ENCODE peak calls at places on chromosomes 5 and 9, in six cellular contexts. J, B, F, I, G and A are unnamed samples.

GRCh38 chr9:14827805-14828204 is 82.4 kb downstream of the FREM1 start:
- DNase-seq in J (no peak), B (no peak), F (no peak), I (no peak), G (no peak), A (peak; percentile 88)

GRCh38 chr9:89553451-89554020 is 51.3 kb upstream of the GADD45G start:
- DNase-seq in J (no peak), B (no peak), F (no peak), I (no peak), G (no peak), A (no peak)

GRCh38 chr5:149265559-149265958 is 6.1 kb upstream of the AFAP1L1 start:
- DNase-seq in J (no peak), B (no peak), F (peak; percentile 11), I (no peak), G (no peak), A (no peak)

GRCh38 chr5:165029471-165029870 is 1524.1 kb downstream of the MAT2B start:
- DNase-seq in J (no peak), B (peak; percentile 7), F (peak; percentile 3), I (no peak), G (no peak), A (no peak)

GRCh38 chr9:130583271-130583670 is 3.9 kb downstream of the FUBP3 start:
- DNase-seq in J (no peak), B (no peak), F (no peak), I (no peak), G (no peak), A (no peak)

GRCh38 chr5:139658501-139658927 is 10.4 kb downstream of the CXXC5 start:
- DNase-seq in J (no peak), B (no peak), F (no peak), I (no peak), G (no peak), A (peak; percentile 87)

GRCh38 chr9:123395276-123396006 is 39.4 kb downstream of the CRB2 start:
- DNase-seq in J (no peak), B (no peak), F (no peak), I (no peak), G (no peak), A (no peak)

GRCh38 chr5:173581408-173582197 is 34.8 kb downstream of the BOD1 start:
- DNase-seq in J (no peak), B (peak; percentile 19), F (peak; percentile 66), I (no peak), G (peak; percentile 30), A (no peak)

GRCh38 chr5:40401965-40402364 is 277.8 kb upstream of the PTGER4 start:
- DNase-seq in J (no peak), B (no peak), F (no peak), I (no peak), G (no peak), A (no peak)

GRCh38 chr9:131733601-131734061 is 6.2 kb downstream of the RAPGEF1 start:
- DNase-seq in J (peak; percentile 54), B (peak; percentile 58), F (peak; percentile 55), I (no peak), G (peak; percentile 35), A (peak; percentile 40)

GRCh38 chr5:178232124-178232919 is at the start of gene PHYKPL:
- DNase-seq in J (peak; percentile 67), B (peak; percentile 80), F (peak; percentile 77), I (peak; percentile 89), G (peak; percentile 73), A (peak; percentile 72)
- TF ChIP-seq POLR2A in J (peak; percentile 48), B (peak; percentile 78), F (peak; percentile 76), I (no peak), G (no peak), A (no peak)

DNA sequence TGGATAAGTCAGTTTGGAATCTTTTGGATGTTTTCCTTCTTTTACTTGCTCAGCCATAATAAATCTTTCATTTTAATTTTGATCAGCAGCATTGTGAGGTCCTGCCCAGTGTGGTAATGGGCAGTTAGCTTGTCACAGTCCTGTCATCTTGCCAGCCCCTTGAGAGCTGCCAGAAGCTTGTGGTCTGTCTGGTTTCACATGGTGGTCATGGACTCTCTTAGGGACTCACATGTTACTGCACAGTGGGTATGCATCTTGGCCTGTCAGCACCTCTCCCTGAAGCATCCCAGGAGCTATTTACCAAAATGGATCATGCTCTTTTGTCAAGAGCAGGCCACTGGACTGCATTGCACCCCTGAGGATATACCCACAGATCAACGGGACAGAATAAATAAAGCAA is 60.3 kb downstream of the DAPK1 start:
- DNase-seq in J (no peak), B (peak; percentile 43), F (no peak), I (no peak), G (peak; percentile 67), A (no peak)
- H3K27ac ChIP-seq in J (no peak overlapping the region), B (peak overlapping the region; percentile 33), F (no peak overlapping the region), I (no peak overlapping the region), G (no peak overlapping the region), A (no peak overlapping the region)

DNA sequence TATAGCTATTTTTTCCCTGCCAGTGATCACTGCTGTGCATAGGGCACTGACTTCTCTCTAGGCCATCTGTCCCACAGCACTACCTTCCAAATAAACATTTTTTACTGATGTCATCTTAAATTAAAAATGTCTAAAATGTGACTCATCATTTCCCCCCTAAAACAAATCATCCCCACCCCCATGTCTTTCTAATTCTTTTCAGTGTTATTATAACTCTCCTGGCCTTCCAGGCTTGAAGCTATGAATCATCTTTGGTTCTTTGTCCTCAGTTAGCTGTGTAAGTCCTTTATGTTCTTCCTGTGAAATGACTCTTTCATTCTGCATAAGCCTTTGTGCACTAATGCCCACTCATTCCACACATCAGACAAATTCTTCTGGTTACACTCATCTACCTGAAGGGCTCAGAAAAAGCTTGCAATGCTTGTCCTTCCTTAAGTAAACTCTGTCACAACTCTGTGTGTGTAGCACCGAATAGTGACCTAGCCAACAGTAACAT is 78.1 kb downstream of the CFAP95 start:
- DNase-seq in J (no peak), B (no peak), F (no peak), I (no peak), G (no peak), A (no peak)
- H3K27me3 ChIP-seq in J (no peaks in the 10 kb centered on the region), B (no peaks in the 10 kb centered on the region), F (no peaks in the 10 kb centered on the region), I (no peaks in the 10 kb centered on the region), G (no peaks in the 10 kb centered on the region), A (no peaks in the 10 kb centered on the region)

DNA sequence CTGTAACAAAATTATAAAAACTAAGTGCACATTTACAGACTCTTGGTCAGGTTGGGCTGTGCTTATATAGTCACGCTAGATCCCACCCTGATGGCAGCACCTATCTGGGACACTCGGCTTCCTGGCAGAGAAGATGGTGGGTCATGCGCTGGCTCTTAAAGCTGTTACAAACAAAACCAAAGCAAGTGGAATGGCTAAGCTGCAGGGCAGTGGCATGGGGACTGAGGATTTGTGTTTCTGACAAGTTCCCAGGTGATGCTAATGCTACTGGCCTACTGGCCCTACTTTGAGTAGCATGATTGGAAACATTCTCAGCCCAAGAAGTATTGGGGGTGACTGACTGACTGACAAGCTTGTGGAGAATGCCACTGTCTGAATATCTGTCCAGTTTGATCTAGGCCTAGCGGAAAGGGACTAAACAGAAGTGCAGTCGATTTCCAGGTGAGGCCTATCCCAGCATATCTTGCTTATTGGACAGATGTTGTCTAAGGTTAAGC is 8.3 kb downstream of the BTF3 start:
- DNase-seq in J (no peak), B (no peak), F (peak; percentile 16), I (no peak), G (no peak), A (no peak)
- TF ChIP-seq POLR2A in J (no peak), B (no peak), F (peak; percentile 58), I (no peak), G (no peak), A (no peak)

DNA sequence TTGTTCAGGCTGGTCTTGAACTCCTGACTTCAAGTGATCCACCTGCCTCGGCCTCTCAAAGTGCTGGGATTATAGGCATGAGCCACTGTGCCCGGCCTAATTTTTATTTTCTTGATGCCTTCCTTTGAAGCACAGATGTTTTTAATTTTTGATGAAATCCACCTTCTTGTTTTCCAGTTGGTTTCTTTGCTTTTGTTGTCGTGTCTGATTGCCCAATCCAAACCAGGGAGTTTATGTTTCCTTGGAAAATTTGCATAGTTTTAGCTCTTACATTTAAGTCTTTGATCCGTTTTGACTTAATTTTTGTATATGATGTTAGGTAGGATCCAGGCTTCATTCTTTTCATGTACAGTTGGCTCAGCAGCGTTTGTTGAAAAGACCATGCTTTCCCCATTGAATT is 15.2 kb downstream of the EHMT1 start:
- DNase-seq in J (no peak), B (no peak), F (no peak), I (no peak), G (no peak), A (no peak)
- H3K27ac ChIP-seq in J (no peak overlapping the region), B (no peak overlapping the region), F (no peak overlapping the region), I (no peak overlapping the region), G (no peak overlapping the region), A (no peak overlapping the region)

GRCh38 chr9:128454991-128455390 is 815 bp upstream of the ODF2 start:
- DNase-seq in J (no peak), B (no peak), F (no peak), I (no peak), G (no peak), A (no peak)
- H3K27me3 ChIP-seq in J (no peaks in the 10 kb centered on the region), B (no peaks in the 10 kb centered on the region), F (no peaks in the 10 kb centered on the region), I (no peaks in the 10 kb centered on the region), G (peaks cover 15% of the 10 kb centered on the region), A (no peaks in the 10 kb centered on the region)

DNA sequence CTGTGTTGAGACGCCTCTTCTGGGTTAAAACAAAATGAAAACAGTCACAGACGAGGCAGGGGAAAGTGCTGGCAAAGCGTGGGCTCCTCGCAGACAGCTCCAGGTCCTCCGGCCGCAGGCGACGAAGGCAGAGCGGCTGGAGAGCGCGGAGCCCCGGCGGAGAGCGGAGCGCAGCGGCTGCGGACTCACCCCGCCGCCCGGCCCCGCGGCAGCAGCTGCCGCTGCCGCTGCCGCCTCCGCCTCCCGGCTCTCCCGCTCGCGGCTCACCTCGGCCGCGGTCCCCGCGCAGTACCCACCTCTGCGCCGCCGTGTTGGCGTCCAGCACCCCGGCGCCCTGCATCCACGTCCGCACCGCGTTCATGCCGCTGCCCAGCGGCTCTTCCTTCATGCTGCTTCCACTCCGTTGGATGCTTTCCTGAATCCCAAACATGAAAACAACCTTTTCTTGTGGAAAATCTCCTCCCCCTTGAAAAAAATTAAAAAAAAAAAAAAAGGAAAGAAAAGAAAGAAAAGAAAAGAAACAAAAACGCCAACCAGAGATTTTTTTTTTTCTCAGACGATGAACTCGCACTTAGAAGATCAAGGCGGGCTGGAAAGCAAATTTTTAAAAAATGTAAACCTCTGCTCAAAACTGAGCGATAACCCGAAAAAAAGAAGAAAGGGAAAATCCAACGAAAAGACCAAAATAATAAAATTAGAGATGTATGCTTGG is 511 bp downstream of the EBF1 start:
- DNase-seq in J (peak; percentile 41), B (no peak), F (peak; percentile 59), I (peak; percentile 78), G (no peak), A (peak; percentile 90)
- TF ChIP-seq POLR2A in J (no peak), B (no peak), F (no peak), I (no peak), G (no peak), A (no peak)

GRCh38 chr5:80957031-80957761 is 3.0 kb upstream of the RASGRF2 start:
- DNase-seq in J (no peak), B (no peak), F (no peak), I (no peak), G (no peak), A (no peak)

GRCh38 chr5:80959768-80960442 is at the start of gene RASGRF2:
- DNase-seq in J (peak; percentile 20), B (peak; percentile 49), F (no peak), I (peak; percentile 60), G (peak; percentile 26), A (no peak)

GRCh38 chr5:80960531-80961375 is 590 bp downstream of the RASGRF2 start:
- DNase-seq in J (no peak), B (peak; percentile 10), F (no peak), I (peak; percentile 66), G (no peak), A (peak; percentile 88)

GRCh38 chr5:80958611-80959010 is 1.6 kb upstream of the RASGRF2 start:
- DNase-seq in J (no peak), B (no peak), F (no peak), I (no peak), G (no peak), A (no peak)

GRCh38 chr5:80959138-80959537 is 1.0 kb upstream of the RASGRF2 start:
- DNase-seq in J (no peak), B (no peak), F (no peak), I (no peak), G (no peak), A (no peak)
- H3K27ac ChIP-seq in J (no peak overlapping the region), B (no peak overlapping the region), F (no peak overlapping the region), I (no peak overlapping the region), G (no peak overlapping the region), A (no peak overlapping the region)